ENCODE peak calls at places on chromosomes 4 and X, in nine cellular contexts. U is SK-N-SH, P is spleen, F is SK-N-MC, Z is HCT116, B is GM12892, L is sigmoid colon, A is breast epithelium, K is suprapubic skin. N is an unnamed sample.
A peak's percentile ranks its signal among the peaks of the same experiment; 100 is the strongest.

GRCh38 chrX:37755073-37755472 is 24.8 kb upstream of the CYBB start:
- DNase-seq in A (no peak), L (no peak), U (no peak), Z (no peak), B (no peak), K (no peak), P (no peak), F (no peak), N (no peak)

GRCh38 chrX:13689519-13690211 is 737 bp downstream of the RAB9A start:
- DNase-seq in L (no peak), K (no peak), P (no peak), Z (no peak), B (no peak), U (no peak), F (no peak), A (no peak), N (no peak)

GRCh38 chr4:384311-385010 is 46.8 kb downstream of the ZNF141 start:
- DNase-seq in L (no peak), B (no peak), P (no peak), U (no peak), F (no peak), Z (no peak), K (no peak), A (no peak), N (no peak)

GRCh38 chr4:66949424-66949823 is 595.9 kb downstream of the CENPC start:
- DNase-seq in P (no peak), Z (no peak), B (no peak), L (no peak), A (no peak), U (no peak), F (no peak), K (no peak), N (no peak)

GRCh38 chrX:43655151-43655676 is 885 bp upstream of the MAOA start:
- DNase-seq in K (peak; percentile 78), L (peak; percentile 76), P (no peak), F (no peak), Z (no peak), A (peak; percentile 52), U (peak; percentile 22), B (no peak), N (peak; percentile 5)

GRCh38 chr4:185110375-185110823 is 32.7 kb upstream of the SLC25A4 start:
- DNase-seq in K (no peak), Z (peak; percentile 70), L (no peak), U (no peak), A (no peak), F (no peak), B (no peak), P (no peak), N (peak; percentile 59)

GRCh38 chr4:69951602-69952001 is 13.9 kb downstream of the CSN2 start:
- DNase-seq in K (no peak), B (no peak), U (no peak), F (no peak), P (no peak), Z (no peak), A (no peak), L (no peak), N (no peak)

GRCh38 chrX:154372612-154373022 is 1.8 kb downstream of the FLNA start:
- DNase-seq in F (no peak), Z (no peak), P (no peak), A (no peak), L (no peak), U (no peak), K (no peak), B (no peak), N (no peak)

GRCh38 chr4:187176261-187176910 is 452.7 kb upstream of the FAT1 start:
- DNase-seq in P (no peak), L (no peak), K (no peak), B (no peak), A (no peak), U (peak; percentile 8), F (no peak), Z (no peak), N (no peak)

GRCh38 chrX:19735244-19735643 is 152.2 kb downstream of the SH3KBP1 start:
- DNase-seq in K (no peak), F (no peak), A (no peak), Z (no peak), L (no peak), B (no peak), P (no peak), U (no peak), N (no peak)

GRCh38 chr4:140673729-140674128 is 82.5 kb downstream of the TBC1D9 start:
- DNase-seq in Z (no peak), L (no peak), P (no peak), U (peak; percentile 79), B (no peak), K (no peak), A (no peak), F (no peak), N (no peak)

GRCh38 chr4:60485279-60485678 is 714.8 kb upstream of the ADGRL3 start:
- DNase-seq in L (no peak), Z (no peak), P (no peak), K (no peak), U (no peak), A (no peak), B (no peak), F (no peak), N (no peak)

GRCh38 chr4:134057356-134057755 is 144.2 kb downstream of the PABPC4L start:
- DNase-seq in B (no peak), U (no peak), Z (no peak), F (no peak), K (no peak), P (no peak), A (no peak), L (no peak), N (no peak)

GRCh38 chr4:154491341-154491679 is 289 bp downstream of the DCHS2 start:
- DNase-seq in L (peak; percentile 72), B (peak; percentile 19), Z (no peak), A (no peak), F (no peak), K (no peak), U (peak; percentile 35), P (peak; percentile 72), N (no peak)

GRCh38 chr4:4411906-4412305 is 25.0 kb downstream of the NSG1 start:
- DNase-seq in B (no peak), F (no peak), P (peak; percentile 64), A (no peak), Z (no peak), L (no peak), U (no peak), K (no peak), N (no peak)

GRCh38 chr4:165326831-165327210 is 648 bp upstream of the MSMO1 start:
- DNase-seq in K (no peak), B (no peak), Z (no peak), L (no peak), P (peak; percentile 77), U (peak; percentile 41), A (no peak), F (peak; percentile 34), N (no peak)

GRCh38 chr4:165327211-165328100 is at the start of gene MSMO1:
- DNase-seq in L (peak; percentile 99), P (peak; percentile 100), B (peak; percentile 77), A (peak; percentile 99), K (peak; percentile 99), Z (peak; percentile 98), F (peak; percentile 95), U (peak; percentile 94), N (peak; percentile 100)

GRCh38 chr4:165324203-165324917 is 3.1 kb upstream of the MSMO1 start:
- DNase-seq in L (no peak), P (no peak), A (no peak), B (no peak), F (no peak), U (no peak), K (no peak), Z (no peak), N (no peak)

GRCh38 chr4:165324918-165325304 is 2.6 kb upstream of the MSMO1 start:
- DNase-seq in Z (no peak), P (no peak), U (no peak), L (no peak), B (no peak), K (no peak), A (no peak), F (no peak), N (no peak)

GRCh38 chr4:165325732-165326512 is 1.5 kb upstream of the MSMO1 start:
- DNase-seq in P (no peak), Z (peak; percentile 47), U (no peak), B (no peak), F (no peak), A (no peak), L (no peak), K (no peak), N (no peak)
- TF ChIP-seq POLR2AphosphoS5 in P (no peak), Z (peak; percentile 68), U (peak; percentile 63), B (no peak), F (no peak), A (no peak), L (no peak), K (no peak), N (peak; percentile 12)

DNA sequence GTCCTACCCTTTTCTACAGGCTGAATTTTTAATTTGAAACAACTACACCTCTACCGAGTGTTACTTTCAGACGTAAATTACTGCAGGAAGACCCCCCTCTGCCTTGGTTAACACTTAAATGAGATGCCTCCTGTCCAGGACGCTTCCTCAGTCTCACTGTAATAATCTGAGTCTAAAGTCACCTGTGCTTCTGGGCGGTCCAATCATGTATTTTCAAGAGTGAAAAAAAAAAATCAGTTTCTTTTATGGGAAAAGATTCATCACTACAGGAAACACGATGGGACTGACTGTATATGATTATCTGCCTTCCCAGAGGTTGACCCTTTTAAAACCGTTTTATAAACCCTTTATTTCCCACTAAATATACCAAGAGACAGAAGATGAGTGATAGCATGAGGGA is 776 bp downstream of the RBM47 start:
- DNase-seq in Z (no peak), B (no peak), F (no peak), L (no peak), K (no peak), A (no peak), P (no peak), U (no peak), N (no peak)
- TF ChIP-seq POLR2AphosphoS5 in Z (no peak), B (no peak), F (no peak), L (no peak), K (no peak), A (no peak), P (no peak), U (no peak), N (no peak)

GRCh38 chrX:45767021-45767491 is 566.4 kb upstream of the DIPK2B start:
- DNase-seq in Z (no peak), F (no peak), P (no peak), A (no peak), B (no peak), U (no peak), K (no peak), L (no peak), N (no peak)
- TF ChIP-seq POLR2AphosphoS5 in Z (peak; percentile 35), F (no peak), P (no peak), A (no peak), B (no peak), U (no peak), K (no peak), L (no peak), N (no peak)

DNA sequence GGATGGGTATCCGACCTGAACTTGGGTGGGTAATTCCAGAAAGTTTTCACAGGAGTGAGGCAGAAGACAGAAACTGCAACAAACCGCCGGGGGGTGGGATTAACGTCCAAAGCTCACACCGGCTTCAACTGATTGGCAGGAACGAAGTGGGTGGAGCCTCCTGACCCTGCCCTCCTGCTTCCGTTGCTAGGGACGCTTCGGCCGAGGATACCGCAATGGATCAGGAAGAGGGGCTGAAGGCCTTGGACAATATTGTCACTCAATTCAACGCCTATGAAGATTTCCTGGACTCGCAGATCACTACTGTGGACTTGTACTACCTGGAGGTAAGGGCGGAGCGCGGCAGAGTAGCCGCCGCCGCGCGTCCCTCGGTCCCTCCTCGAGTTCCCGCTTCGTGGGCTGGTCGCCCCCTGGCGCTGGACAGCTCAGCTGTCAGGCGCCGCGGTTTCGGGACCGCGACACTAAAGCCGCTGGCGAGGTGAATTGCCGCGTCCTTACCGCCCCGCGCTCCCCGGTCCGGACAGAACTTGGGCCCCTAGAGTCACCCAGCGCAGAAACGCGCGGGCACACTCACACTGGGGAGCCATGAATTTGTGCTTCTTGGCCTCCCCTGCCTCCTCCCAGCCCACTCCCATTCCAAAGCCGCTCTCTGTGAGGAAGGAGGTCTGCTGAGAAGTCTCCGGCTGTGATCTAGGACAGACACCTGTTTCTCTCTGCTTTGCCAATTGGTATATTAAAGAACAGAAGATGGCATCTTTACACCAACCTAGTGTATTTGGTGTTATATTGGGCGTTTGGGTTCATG is at the start of gene CFAP299:
- DNase-seq in A (peak; percentile 70), K (peak; percentile 87), L (peak; percentile 82), F (peak; percentile 6), B (peak; percentile 28), Z (peak; percentile 70), U (peak; percentile 89), P (peak; percentile 84), N (peak; percentile 74)
- TF ChIP-seq POLR2AphosphoS5 in A (no peak), K (no peak), L (no peak), F (no peak), B (no peak), Z (no peak), U (peak; percentile 26), P (peak; percentile 9), N (peak; percentile 49)